ENCODE peak calls at places on chromosomes 4 and X, in seven cellular contexts. K is fibroblast of lung, C is stomach, U is Peyer's patch, Z is A549, M is hepatocyte, T is left ventricle myocardium inferior. W is an unnamed sample.

GRCh38 chr4:183327827-183328226 is 5.6 kb upstream of the CLDN24 start:
- DNase-seq in M (no peak), Z (no peak), U (no peak), K (no peak), C (no peak), T (no peak), W (no peak)

GRCh38 chr4:54082168-54082567 is 17.8 kb upstream of the CHIC2 start:
- DNase-seq in K (peak; percentile 99), C (peak; percentile 46), T (no peak), M (peak; percentile 84), Z (peak; percentile 66), U (peak; percentile 65), W (peak; percentile 98)

GRCh38 chrX:68762649-68763268 is 66.1 kb upstream of the EFNB1 start:
- DNase-seq in K (no peak), Z (no peak), U (no peak), C (no peak), M (no peak), T (no peak), W (no peak)

GRCh38 chr4:1604706-1605205 is 79.4 kb downstream of the FAM53A start:
- DNase-seq in U (peak; percentile 63), M (no peak), T (no peak), K (no peak), C (peak; percentile 58), Z (no peak), W (no peak)

GRCh38 chrX:70613295-70613694 is 168.7 kb downstream of the DLG3 start:
- DNase-seq in Z (no peak), C (no peak), U (no peak), M (peak; percentile 7), K (no peak), T (no peak), W (peak; percentile 15)

GRCh38 chrX:14529288-14529989 is at the start of gene GLRA2:
- DNase-seq in C (no peak), U (peak; percentile 50), M (peak; percentile 58), T (no peak), Z (peak; percentile 1), K (peak; percentile 24), W (no peak)

GRCh38 chrX:30141966-30142365 is 73.4 kb upstream of the MAGEB2 start:
- DNase-seq in C (no peak), Z (peak; percentile 3), M (peak; percentile 32), T (no peak), K (peak; percentile 59), U (no peak), W (no peak)

GRCh38 chr4:23888421-23889319 is 1.2 kb downstream of the PPARGC1A start:
- DNase-seq in Z (no peak), K (peak; percentile 69), U (peak; percentile 64), M (peak; percentile 47), C (no peak), T (no peak), W (peak; percentile 28)

GRCh38 chr4:163191999-163192398 is 25.3 kb upstream of the NAF1 start:
- DNase-seq in T (no peak), M (no peak), K (no peak), C (no peak), U (no peak), Z (no peak), W (no peak)

GRCh38 chrX:20527458-20528099 is 260.9 kb upstream of the RPS6KA3 start:
- DNase-seq in C (no peak), U (no peak), M (peak; percentile 33), Z (peak; percentile 31), K (peak; percentile 43), T (peak; percentile 24), W (no peak)

GRCh38 chr4:109967798-109968520 is 55.3 kb downstream of the EGF start:
- DNase-seq in C (no peak), T (no peak), M (no peak), Z (no peak), K (peak; percentile 8), U (no peak), W (peak; percentile 93)
- TF ChIP-seq CTCF in C (no peak), T (no peak), M (no peak), Z (no peak), K (no peak), U (no peak), W (no peak)

DNA sequence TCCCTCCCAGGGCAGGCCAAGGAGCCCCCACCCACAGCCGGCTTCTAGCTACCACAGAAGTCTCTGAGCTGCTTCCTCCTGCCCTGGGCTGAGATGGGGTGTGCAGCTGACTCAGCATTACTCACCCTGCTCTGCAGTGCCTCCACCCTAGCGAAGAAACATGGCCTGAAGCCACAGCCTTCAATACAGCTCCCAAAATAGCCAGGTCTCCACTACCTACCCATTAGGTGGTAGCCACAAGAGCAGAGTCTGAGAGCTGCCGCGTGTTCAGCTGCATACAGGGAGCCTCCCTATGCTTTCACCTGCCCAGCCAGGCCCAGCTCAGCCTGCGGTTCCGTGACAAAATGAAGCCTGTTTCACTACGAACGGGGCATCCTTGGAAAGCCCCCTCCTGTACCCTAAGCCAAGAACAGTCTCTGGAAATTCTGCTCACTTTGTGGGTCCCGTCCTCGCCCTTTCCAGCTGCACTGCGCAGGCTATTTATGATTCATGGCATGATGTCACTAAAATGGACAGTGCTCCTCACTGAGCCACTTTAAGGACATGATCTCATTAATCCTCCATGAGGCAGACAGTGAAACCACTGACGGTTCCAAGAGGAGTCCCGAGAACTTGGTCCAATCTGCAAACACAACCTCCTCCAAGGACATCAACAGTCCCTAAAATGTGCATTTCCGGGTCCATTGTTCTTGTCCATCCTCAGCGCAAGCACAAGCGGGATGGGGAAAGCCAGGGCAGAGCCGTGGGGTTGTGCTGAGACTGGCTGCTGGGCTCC is 20.2 kb downstream of the WDR1 start:
- DNase-seq in M (peak; percentile 64), T (peak; percentile 64), U (peak; percentile 88), Z (peak; percentile 47), C (peak; percentile 63), K (peak; percentile 96), W (peak; percentile 98)
- H3K4me1 ChIP-seq in M (peaks cover 18% of the 10 kb centered on the region), T (peaks cover 95% of the 10 kb centered on the region), U (no peaks in the 10 kb centered on the region), Z (peaks cover 26% of the 10 kb centered on the region), C (peaks cover 99% of the 10 kb centered on the region), K (peaks cover 56% of the 10 kb centered on the region), W (peaks cover 29% of the 10 kb centered on the region)

GRCh38 chr4:99845708-99846469 is 29.3 kb downstream of the DAPP1 start:
- DNase-seq in K (no peak), Z (no peak), M (no peak), U (no peak), C (no peak), T (no peak), W (no peak)
- H3K27ac ChIP-seq in K (no peak overlapping the region), Z (no peak overlapping the region), M (no peak overlapping the region), U (no peak overlapping the region), C (no peak overlapping the region), T (no peak overlapping the region), W (no peak overlapping the region)

GRCh38 chr4:11700751-11701226 is 272.1 kb upstream of the HS3ST1 start:
- DNase-seq in Z (no peak), U (no peak), M (no peak), K (peak; percentile 28), T (no peak), C (no peak), W (peak; percentile 96)

GRCh38 chr4:11698846-11699590 is 270.3 kb upstream of the HS3ST1 start:
- DNase-seq in C (no peak), Z (no peak), M (no peak), T (no peak), U (no peak), K (peak; percentile 37), W (peak; percentile 95)

GRCh38 chr4:11702886-11703555 is 274.3 kb upstream of the HS3ST1 start:
- DNase-seq in K (no peak), Z (no peak), C (no peak), T (no peak), U (no peak), M (no peak), W (peak; percentile 65)

GRCh38 chr4:11704136-11704535 is 275.4 kb upstream of the HS3ST1 start:
- DNase-seq in U (no peak), M (no peak), T (no peak), Z (no peak), K (no peak), C (no peak), W (peak; percentile 78)

DNA sequence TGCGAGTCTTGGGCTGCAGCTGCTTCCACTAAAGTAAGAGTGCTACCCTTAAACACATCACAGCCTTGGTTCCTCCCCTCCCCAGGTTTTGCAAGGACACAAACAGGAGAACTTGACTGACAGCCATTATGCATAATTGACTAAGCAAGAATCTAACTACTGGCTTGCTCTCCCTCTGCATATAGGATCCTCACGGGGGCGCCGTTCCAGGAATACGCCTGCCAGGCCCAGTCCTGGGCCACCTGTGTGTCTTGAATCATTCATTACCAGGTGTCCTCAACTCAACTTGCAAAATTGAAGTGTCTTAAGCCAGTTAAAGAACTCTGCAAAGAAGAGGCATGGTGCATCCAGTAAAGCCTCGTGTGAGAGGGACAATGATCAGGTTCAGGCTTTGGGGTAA is 273.3 kb upstream of the HS3ST1 start:
- DNase-seq in C (no peak), M (no peak), U (no peak), K (no peak), Z (no peak), T (no peak), W (no peak)
- TF ChIP-seq CTCF in C (no peak), M (no peak), U (no peak), K (no peak), Z (no peak), T (no peak), W (peak; percentile 11)

GRCh38 chr4:82629238-82630000 is 67.6 kb upstream of the TMEM150C start:
- DNase-seq in M (no peak), T (no peak), C (no peak), U (no peak), Z (no peak), K (no peak), W (no peak)

GRCh38 chr4:82623284-82623683 is 61.5 kb upstream of the TMEM150C start:
- DNase-seq in M (no peak), C (no peak), T (no peak), K (no peak), Z (no peak), U (no peak), W (no peak)

GRCh38 chr4:82630079-82630478 is 68.3 kb upstream of the TMEM150C start:
- DNase-seq in K (no peak), C (no peak), M (no peak), U (no peak), T (no peak), Z (no peak), W (no peak)

GRCh38 chr4:82624819-82625218 is 63.0 kb upstream of the TMEM150C start:
- DNase-seq in C (no peak), T (no peak), U (no peak), M (no peak), Z (no peak), K (no peak), W (no peak)

GRCh38 chr4:82626251-82626868 is 64.6 kb upstream of the TMEM150C start:
- DNase-seq in M (no peak), U (no peak), C (no peak), T (no peak), Z (no peak), K (no peak), W (no peak)
- H3K4me1 ChIP-seq in M (no peaks in the 10 kb centered on the region), U (no peaks in the 10 kb centered on the region), C (no peaks in the 10 kb centered on the region), T (peaks cover 52% of the 10 kb centered on the region), Z (no peaks in the 10 kb centered on the region), K (no peaks in the 10 kb centered on the region), W (peaks cover 6% of the 10 kb centered on the region)

DNA sequence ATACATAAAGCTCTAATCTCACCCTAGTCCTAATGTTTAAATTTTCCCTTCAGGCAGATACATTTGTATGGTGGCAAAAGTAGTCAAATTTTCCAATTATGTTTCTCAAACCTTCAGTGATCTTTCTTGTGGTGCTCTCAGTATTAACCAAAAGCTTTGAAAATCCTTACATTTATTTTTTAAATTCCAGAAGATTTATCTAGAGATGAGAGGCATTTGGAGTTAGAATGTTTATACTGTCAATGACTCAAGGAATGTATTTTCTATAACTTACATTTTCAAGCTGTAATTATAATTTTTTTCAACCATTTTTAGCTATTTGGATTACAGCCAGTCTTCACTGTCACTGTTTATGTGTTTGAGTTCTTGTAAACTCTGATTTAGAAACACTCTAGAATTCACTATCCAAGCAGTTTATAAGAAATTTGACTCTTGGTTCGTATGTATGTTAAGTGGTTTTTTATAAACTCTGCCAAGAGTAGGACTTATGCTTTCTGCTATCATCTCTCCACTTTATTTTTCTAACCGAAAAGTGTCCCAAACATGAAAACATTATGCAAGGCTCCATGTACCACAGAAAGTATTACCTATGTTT is 36.7 kb upstream of the GUCY1A1 start:
- DNase-seq in K (peak; percentile 93), C (no peak), U (no peak), T (no peak), M (no peak), Z (no peak), W (no peak)
- H3K27ac ChIP-seq in K (no peak overlapping the region), C (no peak overlapping the region), U (no peak overlapping the region), T (no peak overlapping the region), M (peak overlapping the region; percentile 78), Z (no peak overlapping the region), W (no peak overlapping the region)